ENCODE peak calls at places on chromosomes 7 and 10, in six cellular contexts. I is stimulated activated CD4-positive, alpha-beta T cell treated with anti-CD3 and anti-CD28 coated beads, TNF-alpha, amount 100 ng/mL, for 4 hours; D is SJCRH30; C is HTR-8/SVneo; N is H54; A is IMR-90. B is an unnamed sample.

GRCh38 chr7:157514306-157514705 is 177.5 kb downstream of the DNAJB6 start:
- DNase-seq in I (no peak), D (no peak), C (no peak), N (no peak), A (no peak), B (no peak)

GRCh38 chr7:87866089-87866488 is 10.1 kb downstream of the SLC25A40 start:
- DNase-seq in I (no peak), D (no peak), C (no peak), N (no peak), A (no peak), B (no peak)

GRCh38 chr7:127812540-127812939 is 160.5 kb downstream of the SND1 start:
- DNase-seq in I (no peak), D (no peak), C (no peak), N (no peak), A (no peak), B (no peak)

GRCh38 chr7:90596745-90597526 is 815 bp downstream of the CDK14 start:
- DNase-seq in I (no peak), D (peak), C (peak), N (peak), A (peak), B (no peak)

GRCh38 chr7:77246031-77246430 is 46.4 kb upstream of the FGL2 start:
- DNase-seq in I (no peak), D (no peak), C (no peak), N (no peak), A (no peak), B (no peak)

GRCh38 chr10:125066704-125067447 is 93.5 kb downstream of the CTBP2 start:
- DNase-seq in I (no peak), D (no peak), C (no peak), N (no peak), A (no peak), B (no peak)

GRCh38 chr7:100572281-100572948 is 1.3 kb downstream of the SAP25 start:
- DNase-seq in I (no peak), D (no peak), C (no peak), N (no peak), A (no peak), B (no peak)

GRCh38 chr7:85405016-85405415 is 218.2 kb upstream of the SEMA3D start:
- DNase-seq in I (no peak), D (peak), C (no peak), N (no peak), A (no peak), B (no peak)

GRCh38 chr7:47670738-47671137 is 88.8 kb upstream of the TNS3 start:
- DNase-seq in I (no peak), D (no peak), C (no peak), N (no peak), A (no peak), B (no peak)

GRCh38 chr10:63173468-63174227 is 40.5 kb downstream of the NRBF2 start:
- DNase-seq in I (no peak), D (no peak), C (no peak), N (no peak), A (no peak), B (no peak)

GRCh38 chr10:75922435-75922834 is 491.0 kb downstream of the LRMDA start:
- DNase-seq in I (no peak), D (no peak), C (no peak), N (no peak), A (peak), B (no peak)

GRCh38 chr7:29370531-29371314 is 176.1 kb downstream of the CHN2 start:
- DNase-seq in I (no peak), D (peak), C (no peak), N (no peak), A (no peak), B (no peak)

GRCh38 chr7:140005754-140006503 is 56.8 kb downstream of the PARP12 start:
- DNase-seq in I (no peak), D (peak), C (peak), N (peak), A (no peak), B (peak)

GRCh38 chr10:85045046-85045445 is 716.7 kb downstream of the CCSER2 start:
- DNase-seq in I (no peak), D (no peak), C (no peak), N (no peak), A (no peak), B (no peak)

GRCh38 chr7:148434181-148434769 is 156.3 kb upstream of the C7orf33 start:
- DNase-seq in I (no peak), D (no peak), C (no peak), N (no peak), A (no peak), B (no peak)

GRCh38 chr10:115059301-115059898 is 33.8 kb upstream of the ATRNL1 start:
- DNase-seq in I (no peak), D (no peak), C (no peak), N (no peak), A (no peak), B (no peak)

GRCh38 chr10:107718868-107719267 is 554.4 kb upstream of the SORCS1 start:
- DNase-seq in I (no peak), D (no peak), C (no peak), N (no peak), A (no peak), B (no peak)

GRCh38 chr7:3206101-3206500 is 95.0 kb upstream of the SDK1 start:
- DNase-seq in I (no peak), D (no peak), C (no peak), N (no peak), A (no peak), B (no peak)

GRCh38 chr10:124124123-124124768 is 30.8 kb upstream of the CHST15 start:
- DNase-seq in I (no peak), D (no peak), C (no peak), N (no peak), A (no peak), B (no peak)

GRCh38 chr10:18665815-18666558 is 6.8 kb downstream of the ARL5B start:
- DNase-seq in I (no peak), D (no peak), C (no peak), N (no peak), A (peak), B (no peak)

GRCh38 chr10:70052462-70053211 is at the start of gene MACROH2A2:
- DNase-seq in I (no peak), D (peak), C (peak), N (no peak), A (peak), B (no peak)

GRCh38 chr10:43955978-43956377 is 307.3 kb upstream of the ZNF32 start:
- DNase-seq in I (no peak), D (no peak), C (no peak), N (no peak), A (no peak), B (no peak)

GRCh38 chr10:11670311-11670825 is 58.9 kb upstream of the USP6NL start:
- DNase-seq in I (no peak), D (no peak), C (no peak), N (no peak), A (no peak), B (no peak)

GRCh38 chr10:80464557-80465466 is 10.7 kb downstream of the TSPAN14 start:
- DNase-seq in I (no peak), D (peak), C (no peak), N (no peak), A (peak), B (no peak)

GRCh38 chr10:36086976-36087726 is 445.1 kb upstream of the FZD8 start:
- DNase-seq in I (no peak), D (no peak), C (no peak), N (no peak), A (no peak), B (no peak)

GRCh38 chr10:24363070-24363469 is 154.1 kb downstream of the KIAA1217 start:
- DNase-seq in I (no peak), D (no peak), C (no peak), N (no peak), A (peak), B (no peak)

GRCh38 chr7:37645276-37646040 is 38.1 kb upstream of the GPR141 start:
- DNase-seq in I (no peak), D (no peak), C (no peak), N (no peak), A (no peak), B (no peak)

GRCh38 chr10:71335173-71335572 is 16.1 kb downstream of the SLC29A3 start:
- DNase-seq in I (no peak), D (no peak), C (no peak), N (no peak), A (no peak), B (no peak)

GRCh38 chr10:60032723-60033122 is 126.4 kb upstream of the CCDC6 start:
- DNase-seq in I (no peak), D (peak), C (peak), N (peak), A (peak), B (peak)